ENCODE peak calls at places on chromosomes 1 and 21, in four cellular contexts. One of them, this sample, is unnamed.

GRCh38 chr1:110053557-110054428 is 16.7 kb downstream of the ALX3 start:
- DNase-seq in H1: peak; percentile 97
- DNase-seq in K562: peak; percentile 82
- DNase-seq in HepG2: peak; percentile 21
- DNase-seq in this sample: no peak

GRCh38 chr21:46009951-46010655 is 28.5 kb downstream of the COL6A1 start:
- DNase-seq in H1: peak; percentile 44
- DNase-seq in K562: no peak
- DNase-seq in HepG2: no peak
- DNase-seq in this sample: no peak

GRCh38 chr21:25999935-26000582 is 170.5 kb downstream of the APP start:
- DNase-seq in H1: no peak
- DNase-seq in K562: no peak
- DNase-seq in HepG2: no peak
- DNase-seq in this sample: no peak

GRCh38 chr1:42767510-42767924 is 468 bp downstream of the C1orf50 start:
- DNase-seq in H1: no peak
- DNase-seq in K562: peak; percentile 65
- DNase-seq in HepG2: peak; percentile 32
- DNase-seq in this sample: no peak

GRCh38 chr1:11078631-11079030 is 18.8 kb upstream of the SRM start:
- DNase-seq in H1: no peak
- DNase-seq in K562: no peak
- DNase-seq in HepG2: no peak
- DNase-seq in this sample: no peak

GRCh38 chr1:180186831-180187230 is 32.2 kb downstream of the QSOX1 start:
- DNase-seq in H1: no peak
- DNase-seq in K562: no peak
- DNase-seq in HepG2: no peak
- DNase-seq in this sample: no peak

GRCh38 chr1:203524824-203525223 is 30.9 kb downstream of the OPTC start:
- DNase-seq in H1: no peak
- DNase-seq in K562: no peak
- DNase-seq in HepG2: no peak
- DNase-seq in this sample: no peak

GRCh38 chr21:15943009-15943666 is 213.4 kb downstream of the USP25 start:
- DNase-seq in H1: no peak
- DNase-seq in K562: no peak
- DNase-seq in HepG2: peak; percentile 26
- DNase-seq in this sample: no peak

GRCh38 chr1:228293393-228293792 is 85.5 kb downstream of the OBSCN start:
- DNase-seq in H1: no peak
- DNase-seq in K562: no peak
- DNase-seq in HepG2: no peak
- DNase-seq in this sample: no peak

GRCh38 chr1:110207831-110208230 is 2.3 kb upstream of the KCNC4 start:
- DNase-seq in H1: peak; percentile 93
- DNase-seq in K562: peak; percentile 78
- DNase-seq in HepG2: peak; percentile 31
- DNase-seq in this sample: no peak

GRCh38 chr1:8152731-8153702 is 126.9 kb upstream of the ERRFI1 start:
- DNase-seq in H1: no peak
- DNase-seq in K562: no peak
- DNase-seq in HepG2: no peak
- DNase-seq in this sample: no peak

GRCh38 chr1:35573198-35573775 is at the start of gene TFAP2E:
- DNase-seq in H1: peak; percentile 81
- DNase-seq in K562: no peak
- DNase-seq in HepG2: no peak
- DNase-seq in this sample: no peak

GRCh38 chr1:221394011-221394544 is 347.8 kb downstream of the DUSP10 start:
- DNase-seq in H1: no peak
- DNase-seq in K562: no peak
- DNase-seq in HepG2: no peak
- DNase-seq in this sample: no peak

GRCh38 chr1:108000620-108001105 is 35.7 kb upstream of the VAV3 start:
- DNase-seq in H1: no peak
- DNase-seq in K562: no peak
- DNase-seq in HepG2: peak; percentile 11
- DNase-seq in this sample: no peak

GRCh38 chr1:204341380-204341779 is 18.3 kb downstream of the PLEKHA6 start:
- DNase-seq in H1: no peak
- DNase-seq in K562: no peak
- DNase-seq in HepG2: peak; percentile 16
- DNase-seq in this sample: no peak

GRCh38 chr1:168920456-168921094 is 185.9 kb upstream of the ATP1B1 start:
- DNase-seq in H1: no peak
- DNase-seq in K562: no peak
- DNase-seq in HepG2: peak; percentile 70
- DNase-seq in this sample: no peak
- TF ChIP-seq GABPA in H1: no peak
- TF ChIP-seq GABPA in K562: no peak
- TF ChIP-seq GABPA in HepG2: no peak
- TF ChIP-seq GABPA in this sample: no peak

DNA sequence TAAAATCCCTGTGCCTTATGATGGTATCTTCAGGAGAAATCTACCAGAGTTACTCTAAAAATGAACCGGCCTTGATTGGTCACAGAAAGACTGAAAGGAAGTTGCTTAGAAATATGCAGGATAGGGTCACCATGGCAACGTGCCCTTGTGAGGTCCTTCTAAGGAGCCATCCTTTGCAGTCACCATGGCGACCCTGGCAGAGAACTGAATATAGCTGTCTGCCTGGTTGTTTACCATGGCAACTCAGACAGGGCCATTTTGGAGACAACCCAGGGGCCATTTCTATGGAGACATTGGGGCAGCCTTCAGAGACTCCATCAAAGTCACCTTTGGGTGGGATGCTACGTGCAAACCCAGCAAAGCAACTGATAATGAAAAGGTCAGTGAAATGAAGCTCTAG is 43.0 kb downstream of the SNX7 start:
- DNase-seq in H1: no peak
- DNase-seq in K562: no peak
- DNase-seq in HepG2: no peak
- DNase-seq in this sample: no peak
- TF ChIP-seq BRCA1 in H1: no peak
- TF ChIP-seq BRCA1 in K562: no peak
- TF ChIP-seq BRCA1 in HepG2: no peak
- TF ChIP-seq BRCA1 in this sample: no peak

GRCh38 chr1:177817969-177818872 is 151.6 kb downstream of the SEC16B start:
- DNase-seq in H1: no peak
- DNase-seq in K562: no peak
- DNase-seq in HepG2: no peak
- DNase-seq in this sample: peak; percentile 40
- TF ChIP-seq GABPA in H1: no peak
- TF ChIP-seq GABPA in K562: no peak
- TF ChIP-seq GABPA in HepG2: no peak
- TF ChIP-seq GABPA in this sample: no peak

GRCh38 chr1:14486401-14487110 is 111.9 kb upstream of the KAZN start:
- DNase-seq in H1: no peak
- DNase-seq in K562: no peak
- DNase-seq in HepG2: no peak
- DNase-seq in this sample: no peak
- TF ChIP-seq BRCA1 in H1: no peak
- TF ChIP-seq BRCA1 in K562: no peak
- TF ChIP-seq BRCA1 in HepG2: no peak
- TF ChIP-seq BRCA1 in this sample: no peak

DNA sequence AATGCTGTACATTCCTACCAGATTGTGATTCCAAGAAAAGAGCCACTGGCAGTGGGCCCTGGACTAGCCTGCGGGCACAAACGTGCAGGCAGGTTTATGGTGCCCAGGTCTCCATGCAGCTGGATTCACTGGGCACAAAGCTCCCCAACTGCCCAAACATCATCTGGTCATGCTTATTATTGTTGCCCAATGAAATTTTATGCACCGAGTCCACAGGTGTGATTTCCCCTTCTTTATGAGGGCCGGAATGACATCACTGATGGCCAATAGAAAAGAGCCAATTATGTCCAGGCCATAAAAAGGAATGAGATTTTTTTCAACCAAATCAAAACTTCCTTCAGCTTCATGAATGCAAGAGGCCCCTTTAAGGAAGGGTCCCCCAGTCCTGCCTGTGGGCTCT is 66.2 kb downstream of the ERI3 start:
- DNase-seq in H1: no peak
- DNase-seq in K562: no peak
- DNase-seq in HepG2: no peak
- DNase-seq in this sample: no peak
- TF ChIP-seq GABPA in H1: no peak
- TF ChIP-seq GABPA in K562: no peak
- TF ChIP-seq GABPA in HepG2: no peak
- TF ChIP-seq GABPA in this sample: no peak

DNA sequence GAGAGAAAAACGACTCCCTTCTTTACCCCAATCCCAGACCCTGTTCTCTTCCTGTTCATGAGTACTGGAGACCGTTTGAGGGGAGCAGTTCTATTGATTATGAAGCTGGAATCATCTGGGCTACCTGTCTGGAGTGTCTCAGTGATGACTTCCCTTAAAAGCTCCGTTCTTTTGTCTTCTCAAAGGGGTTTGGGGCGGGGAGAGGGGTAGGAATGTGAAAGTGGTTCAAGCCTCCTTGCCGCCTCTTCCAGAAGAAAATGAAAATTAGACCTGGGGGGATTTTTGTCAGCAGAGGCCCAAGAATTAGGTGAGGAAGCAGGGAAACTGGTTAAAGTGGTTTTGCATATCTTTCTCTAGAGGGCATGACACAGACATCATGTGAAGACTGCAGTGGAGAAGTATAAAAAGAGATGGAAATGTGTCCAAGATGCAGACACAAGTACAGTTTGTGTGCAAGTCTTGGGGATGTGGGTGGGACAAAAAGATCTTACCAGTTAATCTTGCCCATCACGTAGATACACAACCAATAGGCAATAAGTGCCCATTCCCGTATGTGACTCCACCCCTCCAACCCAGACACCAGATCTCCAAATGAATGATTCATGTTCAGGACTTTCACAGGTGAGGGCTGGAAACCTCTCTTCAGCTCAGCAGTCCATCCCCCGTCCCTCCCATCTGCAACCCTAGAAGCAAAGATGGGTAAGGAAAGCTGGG is 470 bp upstream of the MTMR11 start:
- DNase-seq in H1: no peak
- DNase-seq in K562: no peak
- DNase-seq in HepG2: peak; percentile 41
- DNase-seq in this sample: no peak
- TF ChIP-seq BRCA1 in H1: no peak
- TF ChIP-seq BRCA1 in K562: no peak
- TF ChIP-seq BRCA1 in HepG2: no peak
- TF ChIP-seq BRCA1 in this sample: no peak

DNA sequence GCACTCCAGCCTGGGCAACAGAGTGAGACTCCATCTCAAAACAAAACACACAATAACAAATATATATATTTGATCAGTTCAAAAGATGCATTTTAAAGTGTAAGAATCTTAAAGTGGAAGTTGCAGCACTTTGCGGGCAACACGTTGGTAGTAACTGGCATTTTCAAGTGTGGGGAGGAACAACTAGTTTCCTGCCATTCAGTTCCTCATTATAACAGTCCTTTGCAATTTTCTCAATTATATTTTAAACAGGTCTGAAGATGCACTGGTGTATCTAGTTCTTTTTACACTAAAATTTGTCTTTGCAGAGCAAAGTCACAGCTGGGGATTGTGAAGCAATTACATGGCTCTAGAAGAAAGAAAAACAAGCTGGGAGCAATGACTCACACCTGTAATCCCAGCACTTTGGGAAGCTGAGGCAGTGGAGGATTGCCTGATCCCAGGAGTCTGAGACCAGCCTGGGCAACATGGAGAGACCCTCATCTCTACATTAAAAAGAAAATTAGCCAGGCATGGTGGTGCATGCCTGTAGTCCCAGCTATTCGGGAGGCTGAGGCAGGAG is 25.3 kb downstream of the RRAGC start:
- DNase-seq in H1: no peak
- DNase-seq in K562: no peak
- DNase-seq in HepG2: no peak
- DNase-seq in this sample: no peak
- TF ChIP-seq GABPA in H1: no peak
- TF ChIP-seq GABPA in K562: no peak
- TF ChIP-seq GABPA in HepG2: no peak
- TF ChIP-seq GABPA in this sample: no peak